ENCODE peak calls at places on chromosome X, in four cellular contexts. One of them, this sample, is unnamed.

GRCh38 chrX:149497626-149498025 is 7.5 kb downstream of the IDS start:
- DNase-seq in NCI-H2081: no peak
- DNase-seq in activated CD8-positive, alpha-beta memory T cell treated with anti-CD3 and anti-CD28 coated beads for 1 hour: no peak
- DNase-seq in activated naive CD4-positive, alpha-beta T cell treated with Interleukin-2 at 50 U/mL for 16 hours: no peak
- DNase-seq in this sample: no peak

GRCh38 chrX:13551610-13552009 is 17.8 kb upstream of the EGFL6 start:
- DNase-seq in NCI-H2081: no peak
- DNase-seq in activated CD8-positive, alpha-beta memory T cell treated with anti-CD3 and anti-CD28 coated beads for 1 hour: no peak
- DNase-seq in activated naive CD4-positive, alpha-beta T cell treated with Interleukin-2 at 50 U/mL for 16 hours: no peak
- DNase-seq in this sample: no peak

GRCh38 chrX:150704030-150704613 is 10.9 kb downstream of the MTMR1 start:
- DNase-seq in NCI-H2081: no peak
- DNase-seq in activated CD8-positive, alpha-beta memory T cell treated with anti-CD3 and anti-CD28 coated beads for 1 hour: no peak
- DNase-seq in activated naive CD4-positive, alpha-beta T cell treated with Interleukin-2 at 50 U/mL for 16 hours: peak
- DNase-seq in this sample: no peak

GRCh38 chrX:8914636-8915035 is 113.5 kb upstream of the FAM9A start:
- DNase-seq in NCI-H2081: no peak
- DNase-seq in activated CD8-positive, alpha-beta memory T cell treated with anti-CD3 and anti-CD28 coated beads for 1 hour: no peak
- DNase-seq in activated naive CD4-positive, alpha-beta T cell treated with Interleukin-2 at 50 U/mL for 16 hours: no peak
- DNase-seq in this sample: no peak

GRCh38 chrX:77788050-77788449 is 2.0 kb upstream of the ATRX start:
- DNase-seq in NCI-H2081: no peak
- DNase-seq in activated CD8-positive, alpha-beta memory T cell treated with anti-CD3 and anti-CD28 coated beads for 1 hour: no peak
- DNase-seq in activated naive CD4-positive, alpha-beta T cell treated with Interleukin-2 at 50 U/mL for 16 hours: no peak
- DNase-seq in this sample: no peak

GRCh38 chrX:43882294-43882681 is at the start of gene MAOB:
- DNase-seq in NCI-H2081: no peak
- DNase-seq in activated CD8-positive, alpha-beta memory T cell treated with anti-CD3 and anti-CD28 coated beads for 1 hour: no peak
- DNase-seq in activated naive CD4-positive, alpha-beta T cell treated with Interleukin-2 at 50 U/mL for 16 hours: peak
- DNase-seq in this sample: no peak

GRCh38 chrX:44400588-44400987 is 57.1 kb upstream of the EFHC2 start:
- DNase-seq in NCI-H2081: no peak
- DNase-seq in activated CD8-positive, alpha-beta memory T cell treated with anti-CD3 and anti-CD28 coated beads for 1 hour: no peak
- DNase-seq in activated naive CD4-positive, alpha-beta T cell treated with Interleukin-2 at 50 U/mL for 16 hours: peak
- DNase-seq in this sample: no peak

GRCh38 chrX:10030570-10030969 is 63.4 kb downstream of the CLDN34 start:
- DNase-seq in NCI-H2081: peak
- DNase-seq in activated CD8-positive, alpha-beta memory T cell treated with anti-CD3 and anti-CD28 coated beads for 1 hour: no peak
- DNase-seq in activated naive CD4-positive, alpha-beta T cell treated with Interleukin-2 at 50 U/mL for 16 hours: no peak
- DNase-seq in this sample: no peak

GRCh38 chrX:140822861-140823260 is 113.3 kb downstream of the LINC00632 start:
- DNase-seq in NCI-H2081: no peak
- DNase-seq in activated CD8-positive, alpha-beta memory T cell treated with anti-CD3 and anti-CD28 coated beads for 1 hour: no peak
- DNase-seq in activated naive CD4-positive, alpha-beta T cell treated with Interleukin-2 at 50 U/mL for 16 hours: no peak
- DNase-seq in this sample: no peak

GRCh38 chrX:12308420-12308819 is 170.1 kb downstream of the FRMPD4 start:
- DNase-seq in NCI-H2081: peak
- DNase-seq in activated CD8-positive, alpha-beta memory T cell treated with anti-CD3 and anti-CD28 coated beads for 1 hour: no peak
- DNase-seq in activated naive CD4-positive, alpha-beta T cell treated with Interleukin-2 at 50 U/mL for 16 hours: no peak
- DNase-seq in this sample: no peak

GRCh38 chrX:54042609-54043010 is 1.7 kb downstream of the PHF8 start:
- DNase-seq in NCI-H2081: peak
- DNase-seq in activated CD8-positive, alpha-beta memory T cell treated with anti-CD3 and anti-CD28 coated beads for 1 hour: no peak
- DNase-seq in activated naive CD4-positive, alpha-beta T cell treated with Interleukin-2 at 50 U/mL for 16 hours: peak
- DNase-seq in this sample: peak